ENCODE peak calls at places on chromosomes 11 and 22, in seven cellular contexts. Y is neural progenitor cell, U is GM12865, F is esophagus squamous epithelium, C is fibroblast of lung, Z is cardiac fibroblast, N is left ventricle myocardium inferior. M is an unnamed sample.
A peak's percentile ranks its signal among the peaks of the same experiment; 100 is the strongest.

GRCh38 chr11:76830639-76831312 is 29.9 kb upstream of the ACER3 start:
- DNase-seq in Y (no peak), U (no peak), F (no peak), C (peak; percentile 43), Z (peak; percentile 77), N (no peak), M (peak; percentile 24)

GRCh38 chr11:65454696-65455456 is 32.3 kb downstream of the NEAT1 start:
- DNase-seq in Y (peak; percentile 92), U (peak; percentile 96), F (no peak), C (peak; percentile 77), Z (peak; percentile 91), N (peak; percentile 92), M (no peak)

GRCh38 chr11:88345408-88345807 is 7.9 kb upstream of the CTSC start:
- DNase-seq in Y (no peak), U (no peak), F (no peak), C (peak; percentile 75), Z (peak; percentile 36), N (no peak), M (no peak)

GRCh38 chr11:124793466-124794278 is 6.5 kb downstream of the MSANTD2 start:
- DNase-seq in Y (peak; percentile 74), U (peak; percentile 76), F (no peak), C (peak; percentile 35), Z (peak; percentile 67), N (no peak), M (no peak)

GRCh38 chr11:113997473-113997872 is 22.6 kb downstream of the HTR3A start:
- DNase-seq in Y (no peak), U (no peak), F (no peak), C (no peak), Z (no peak), N (no peak), M (no peak)

GRCh38 chr11:117918366-117919255 is 10.6 kb downstream of the TMPRSS13 start:
- DNase-seq in Y (no peak), U (no peak), F (no peak), C (no peak), Z (no peak), N (no peak), M (no peak)

GRCh38 chr11:70109006-70109405 is 30.9 kb downstream of the ANO1 start:
- DNase-seq in Y (no peak), U (no peak), F (no peak), C (peak; percentile 65), Z (no peak), N (no peak), M (no peak)

GRCh38 chr11:118171274-118172062 is 5.0 kb downstream of the SCN2B start:
- DNase-seq in Y (peak; percentile 91), U (peak; percentile 62), F (no peak), C (peak; percentile 24), Z (peak; percentile 60), N (peak; percentile 71), M (no peak)

GRCh38 chr11:72524711-72525110 is 90.4 kb upstream of the CLPB start:
- DNase-seq in Y (no peak), U (no peak), F (no peak), C (peak; percentile 65), Z (no peak), N (no peak), M (no peak)

GRCh38 chr11:35623708-35624168 is 5.5 kb downstream of the FJX1 start:
- DNase-seq in Y (no peak), U (no peak), F (no peak), C (peak; percentile 93), Z (peak; percentile 81), N (no peak), M (peak; percentile 52)

GRCh38 chr22:22348815-22349454 is 104.3 kb downstream of the VPREB1 start:
- DNase-seq in Y (no peak), U (no peak), F (no peak), C (no peak), Z (no peak), N (no peak), M (no peak)

GRCh38 chr11:64456509-64457320 is 97.8 kb downstream of the RPS6KA4 start:
- DNase-seq in Y (no peak), U (no peak), F (no peak), C (no peak), Z (no peak), N (no peak), M (no peak)

GRCh38 chr11:20599424-20600346 is at the start of gene SLC6A5:
- DNase-seq in Y (peak; percentile 94), U (peak; percentile 21), F (no peak), C (peak; percentile 11), Z (peak; percentile 47), N (peak; percentile 32), M (peak; percentile 22)

GRCh38 chr11:42631223-42631843 is 680.5 kb upstream of the API5 start:
- DNase-seq in Y (peak; percentile 34), U (no peak), F (no peak), C (peak; percentile 60), Z (peak; percentile 16), N (no peak), M (no peak)

GRCh38 chr11:45161252-45162063 is 15.0 kb downstream of the PRDM11 start:
- DNase-seq in Y (peak; percentile 25), U (no peak), F (no peak), C (no peak), Z (no peak), N (no peak), M (no peak)

GRCh38 chr11:2728663-2729332 is 29.0 kb upstream of the KCNQ1OT1 start:
- DNase-seq in Y (no peak), U (no peak), F (no peak), C (no peak), Z (no peak), N (no peak), M (no peak)

GRCh38 chr11:69553416-69554357 is 72.2 kb downstream of the LINC01488 start:
- DNase-seq in Y (no peak), U (no peak), F (no peak), C (no peak), Z (no peak), N (no peak), M (no peak)

GRCh38 chr22:44898236-44898635 is 111.6 kb downstream of the PHF21B start:
- DNase-seq in Y (no peak), U (no peak), F (no peak), C (no peak), Z (no peak), N (no peak), M (no peak)

GRCh38 chr11:65381721-65382035 is 768 bp downstream of the SLC25A45 start:
- DNase-seq in Y (no peak), U (peak; percentile 81), F (no peak), C (peak; percentile 83), Z (peak; percentile 60), N (peak; percentile 48), M (no peak)

GRCh38 chr22:36745301-36745995 is 30.5 kb downstream of the IFT27 start:
- DNase-seq in Y (no peak), U (no peak), F (no peak), C (no peak), Z (no peak), N (no peak), M (no peak)

GRCh38 chr11:131609317-131609716 is 238.9 kb downstream of the NTM start:
- DNase-seq in Y (no peak), U (no peak), F (no peak), C (peak; percentile 100), Z (peak; percentile 6), N (no peak), M (no peak)

GRCh38 chr11:104968365-104968855 is at the start of gene CASP4:
- DNase-seq in Y (no peak), U (peak; percentile 50), F (no peak), C (peak; percentile 77), Z (peak; percentile 89), N (no peak), M (peak; percentile 66)
- H3K4me3 ChIP-seq in Y (no peak within 1 kb of the TSS), U (peak within 1 kb of the TSS; percentile 92), F (peak within 1 kb of the TSS; percentile 46), C (peak within 1 kb of the TSS; percentile 49), Z (peak within 1 kb of the TSS; percentile 52), N (peak within 1 kb of the TSS; percentile 65), M (peak within 1 kb of the TSS; percentile 36)

GRCh38 chr11:115887316-115887715 is 383.1 kb upstream of the CADM1 start:
- DNase-seq in Y (no peak), U (no peak), F (no peak), C (no peak), Z (no peak), N (no peak), M (no peak)

GRCh38 chr11:115884800-115885445 is 380.7 kb upstream of the CADM1 start:
- DNase-seq in Y (no peak), U (no peak), F (no peak), C (no peak), Z (no peak), N (no peak), M (no peak)

GRCh38 chr11:115886111-115886733 is 382.0 kb upstream of the CADM1 start:
- DNase-seq in Y (no peak), U (no peak), F (no peak), C (no peak), Z (no peak), N (no peak), M (no peak)

GRCh38 chr11:115887727-115888126 is 383.5 kb upstream of the CADM1 start:
- DNase-seq in Y (no peak), U (no peak), F (no peak), C (no peak), Z (no peak), N (no peak), M (no peak)

GRCh38 chr11:115885446-115885978 is 381.3 kb upstream of the CADM1 start:
- DNase-seq in Y (peak; percentile 73), U (no peak), F (no peak), C (no peak), Z (no peak), N (no peak), M (no peak)
- TF ChIP-seq CTCF in Y (no peak), U (no peak), F (no peak), C (no peak), Z (no peak), N (no peak), M (no peak)

DNA sequence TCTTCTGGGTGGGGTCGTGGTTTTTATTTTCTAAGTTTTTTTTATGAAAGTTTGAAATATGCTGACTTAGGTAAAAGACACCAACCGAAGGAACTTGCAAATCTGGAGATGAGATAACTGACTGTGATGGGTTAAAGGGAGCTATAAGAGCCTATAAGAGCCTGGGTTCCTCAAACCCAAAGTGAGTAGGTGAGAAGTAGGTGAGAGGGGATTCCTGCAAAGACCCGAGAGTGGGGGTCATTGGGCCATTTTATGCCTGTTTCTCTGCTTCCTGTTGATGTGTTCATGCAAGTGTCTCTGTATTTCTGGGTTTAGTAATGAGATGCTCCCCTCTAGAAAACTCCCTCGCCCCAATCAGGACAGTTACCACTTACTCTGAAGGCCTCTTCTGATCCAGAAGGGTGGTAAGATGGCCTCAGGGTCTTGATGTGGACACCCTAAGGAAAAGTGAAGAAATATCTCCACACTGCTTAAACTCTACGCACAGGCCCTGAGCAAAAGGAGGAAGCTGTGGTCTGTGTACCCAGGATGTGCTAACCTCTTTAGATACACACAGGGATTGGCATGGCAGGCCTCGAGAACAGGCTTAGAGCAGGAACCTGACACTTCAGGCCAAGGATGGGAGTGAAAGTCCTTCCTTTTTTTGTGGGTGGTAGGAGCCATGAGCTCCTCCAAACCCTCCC is 1.8 kb downstream of the FLI1 start:
- DNase-seq in Y (no peak), U (peak; percentile 66), F (no peak), C (no peak), Z (peak; percentile 62), N (no peak), M (no peak)
- H3K4me3 ChIP-seq in Y (peak overlapping the region; percentile 53), U (peak overlapping the region; percentile 68), F (peak overlapping the region; percentile 64), C (no peak overlapping the region), Z (peak overlapping the region; percentile 84), N (peak overlapping the region; percentile 84), M (peak overlapping the region; percentile 63)

DNA sequence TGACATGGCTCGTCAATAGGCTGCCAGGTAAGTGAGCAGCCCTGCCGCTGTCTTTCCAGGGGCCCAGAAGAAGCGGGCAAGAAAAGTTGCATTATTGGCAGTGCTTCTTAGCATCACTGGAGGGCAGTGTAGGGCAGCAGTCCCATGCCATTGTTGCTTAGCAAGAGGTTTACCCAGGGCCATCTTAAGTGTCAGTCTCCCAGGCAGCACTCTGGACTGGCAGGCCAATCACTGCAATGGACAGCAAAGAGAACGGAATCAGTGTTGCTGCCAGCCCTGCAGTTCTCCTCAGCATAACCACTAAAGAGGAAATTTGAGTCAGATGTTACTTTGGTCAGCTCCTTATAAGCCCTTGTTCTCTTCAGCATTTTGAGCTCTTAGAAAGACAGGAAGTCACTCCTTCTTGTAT is 13.4 kb upstream of the GRK2 start:
- DNase-seq in Y (peak; percentile 63), U (peak; percentile 61), F (no peak), C (peak; percentile 41), Z (peak; percentile 60), N (no peak), M (no peak)
- TF ChIP-seq CTCF in Y (peak; percentile 43), U (peak; percentile 27), F (peak; percentile 44), C (peak; percentile 33), Z (peak; percentile 35), N (peak; percentile 38), M (peak; percentile 30)